ENCODE peak calls at places on chromosomes 4 and X, in eight cellular contexts. D is CD8-positive, alpha-beta memory T cell; G is T-helper 1 cell; U is EH; F is activated T-helper 1 cell treated with anti-CD3 and anti-CD28 coated beads, Interleukin-2, amount 50 U/mL, for 16 hours; K is epithelial cell of esophagus; W is psoas muscle; H is effector CD4-positive, alpha-beta T cell. X is an unnamed sample.

GRCh38 chr4:8508731-8509130 is 68.2 kb downstream of the TRMT44 start:
- DNase-seq in D (no peak), G (no peak), U (no peak), F (no peak), K (no peak), W (no peak), H (no peak), X (no peak)

GRCh38 chr4:59936566-59936965 is 1263.6 kb upstream of the ADGRL3 start:
- DNase-seq in D (no peak), G (no peak), U (no peak), F (no peak), K (no peak), W (no peak), H (no peak), X (no peak)

GRCh38 chr4:122894802-122895201 is 27.6 kb downstream of the NUDT6 start:
- DNase-seq in D (no peak), G (no peak), U (no peak), F (no peak), K (no peak), W (no peak), H (no peak), X (no peak)

GRCh38 chr4:105474110-105474518 is 252 bp upstream of the PPA2 start:
- DNase-seq in D (no peak), G (peak; percentile 73), U (no peak), F (no peak), K (peak; percentile 88), W (peak; percentile 93), H (peak; percentile 71), X (peak; percentile 85)

GRCh38 chr4:122602277-122603142 is 18.4 kb downstream of the IL21 start:
- DNase-seq in D (no peak), G (no peak), U (peak; percentile 66), F (no peak), K (peak; percentile 64), W (no peak), H (no peak), X (peak; percentile 45)

GRCh38 chr4:31100551-31100950 is 380.4 kb downstream of the PCDH7 start:
- DNase-seq in D (no peak), G (no peak), U (no peak), F (no peak), K (no peak), W (no peak), H (no peak), X (no peak)

GRCh38 chr4:8427761-8428287 is 12.7 kb downstream of the ACOX3 start:
- DNase-seq in D (no peak), G (no peak), U (peak; percentile 50), F (no peak), K (peak; percentile 9), W (no peak), H (no peak), X (no peak)

GRCh38 chrX:48696301-48697181 is at the start of gene SUV39H1:
- DNase-seq in D (peak; percentile 79), G (peak; percentile 79), U (peak; percentile 89), F (peak; percentile 54), K (peak; percentile 91), W (peak; percentile 95), H (peak; percentile 77), X (peak; percentile 87)

GRCh38 chr4:57214654-57215411 is 104.6 kb upstream of the IGFBP7 start:
- DNase-seq in D (no peak), G (no peak), U (no peak), F (no peak), K (peak; percentile 52), W (no peak), H (no peak), X (no peak)

GRCh38 chrX:123959281-123960063 is 2.0 kb upstream of the STAG2 start:
- DNase-seq in D (no peak), G (no peak), U (peak; percentile 43), F (no peak), K (peak; percentile 18), W (peak; percentile 78), H (peak; percentile 3), X (peak; percentile 12)